ENCODE peak calls at places on chromosome 22, in five cellular contexts. Y, F, L, Z and E are unnamed samples.

GRCh38 chr22:28075260-28075981 is 156.4 kb upstream of the PITPNB start:
- DNase-seq in Y (peak; percentile 29), L (peak; percentile 91), F (no peak), Z (no peak), E (peak; percentile 41)

GRCh38 chr22:21686634-21687393 is 21.0 kb downstream of the PPIL2 start:
- DNase-seq in Y (no peak), Z (no peak), F (peak; percentile 26), L (no peak), E (no peak)

GRCh38 chr22:25497269-25497668 is 67.2 kb upstream of the GRK3 start:
- DNase-seq in Y (no peak), Z (no peak), F (no peak), L (peak; percentile 63), E (no peak)

GRCh38 chr22:40714514-40714966 is 35.3 kb downstream of the MCHR1 start:
- DNase-seq in F (peak; percentile 83), L (peak; percentile 68), Z (no peak), Y (no peak), E (peak; percentile 60)

GRCh38 chr22:48489551-48490512 is 1337.8 kb downstream of the BRD1 start:
- DNase-seq in Y (no peak), Z (no peak), F (peak; percentile 73), L (no peak), E (no peak)

GRCh38 chr22:31933816-31934482 is 10.4 kb upstream of the YWHAH start:
- DNase-seq in F (no peak), L (no peak), Y (no peak), Z (no peak), E (no peak)

GRCh38 chr22:18000441-18001039 is 23.8 kb downstream of the MICAL3 start:
- DNase-seq in Z (no peak), F (peak; percentile 75), L (no peak), Y (peak; percentile 39), E (peak; percentile 9)

GRCh38 chr22:40015346-40015976 is 20.7 kb downstream of the FAM83F start:
- DNase-seq in Y (no peak), Z (no peak), F (no peak), L (no peak), E (no peak)

GRCh38 chr22:27760474-27760873 is 41.1 kb downstream of the MN1 start:
- DNase-seq in F (no peak), Z (no peak), L (no peak), Y (no peak), E (no peak)

GRCh38 chr22:44158766-44159165 is 22.0 kb upstream of the PARVG start:
- DNase-seq in Z (no peak), L (no peak), F (no peak), Y (no peak), E (no peak)

GRCh38 chr22:47918276-47918928 is 1156.0 kb downstream of the TBC1D22A start:
- DNase-seq in L (no peak), F (no peak), Z (no peak), Y (no peak), E (no peak)

GRCh38 chr22:39634530-39635399 is 64.2 kb downstream of the CACNA1I start:
- DNase-seq in L (peak; percentile 92), Z (peak; percentile 80), Y (peak; percentile 63), F (peak; percentile 75), E (peak; percentile 94)

GRCh38 chr22:24285245-24285644 is 14.6 kb downstream of the SPECC1L start:
- DNase-seq in L (peak; percentile 28), Z (peak; percentile 22), Y (no peak), F (no peak), E (no peak)

GRCh38 chr22:32355760-32356159 is 1.9 kb upstream of the RFPL3 start:
- DNase-seq in F (peak; percentile 70), Y (no peak), Z (peak; percentile 48), L (no peak), E (peak; percentile 37)

GRCh38 chr22:20796731-20797130 is 22.8 kb downstream of the SERPIND1 start:
- DNase-seq in Z (no peak), L (no peak), Y (no peak), F (no peak), E (no peak)

GRCh38 chr22:32354360-32355351 is 3.0 kb upstream of the RFPL3 start:
- DNase-seq in F (no peak), L (peak; percentile 67), Y (no peak), Z (peak; percentile 49), E (peak; percentile 49)

GRCh38 chr22:35352214-35353111 is 28.4 kb upstream of the HMOX1 start:
- DNase-seq in Y (peak; percentile 47), Z (no peak), L (no peak), F (peak; percentile 89), E (peak; percentile 19)

GRCh38 chr22:19041403-19042074 is 80.7 kb downstream of the DGCR2 start:
- DNase-seq in Z (no peak), Y (no peak), F (peak; percentile 24), L (no peak), E (no peak)

GRCh38 chr22:33853200-33854097 is 66.8 kb downstream of the LARGE1 start:
- DNase-seq in Y (peak; percentile 77), Z (no peak), L (peak; percentile 77), F (no peak), E (peak; percentile 2)

GRCh38 chr22:23696326-23696851 is 5.6 kb downstream of the RGL4 start:
- DNase-seq in F (no peak), L (peak; percentile 56), Y (no peak), Z (no peak), E (no peak)

GRCh38 chr22:41217553-41218157 is 12.5 kb downstream of the L3MBTL2 start:
- DNase-seq in F (peak; percentile 62), L (peak; percentile 92), Z (no peak), Y (peak; percentile 44), E (no peak)

GRCh38 chr22:41532908-41533825 is 11.1 kb downstream of the POLR3H start:
- DNase-seq in Z (no peak), F (peak; percentile 95), Y (peak; percentile 78), L (peak; percentile 58), E (peak; percentile 58)

GRCh38 chr22:24803064-24803542 is 2.9 kb upstream of the SGSM1 start:
- DNase-seq in F (peak; percentile 95), Z (peak; percentile 70), L (peak; percentile 12), Y (peak; percentile 83), E (peak; percentile 67)

GRCh38 chr22:19579113-19579811 is 55.1 kb upstream of the CLDN5 start:
- DNase-seq in L (no peak), Z (no peak), Y (no peak), F (no peak), E (peak; percentile 35)

GRCh38 chr22:47923011-47923427 is 1160.6 kb downstream of the TBC1D22A start:
- DNase-seq in F (no peak), L (no peak), Y (no peak), Z (no peak), E (no peak)

GRCh38 chr22:35538801-35539321 is 1.8 kb upstream of the RASD2 start:
- DNase-seq in L (no peak), F (peak; percentile 85), Y (peak; percentile 49), Z (peak; percentile 33), E (peak; percentile 64)

GRCh38 chr22:24363243-24363642 is 64.2 kb upstream of the ADORA2A start:
- DNase-seq in F (no peak), Y (no peak), Z (no peak), L (no peak), E (no peak)

GRCh38 chr22:29251265-29251664 is 16.5 kb downstream of the RHBDD3 start:
- DNase-seq in Z (no peak), Y (no peak), L (no peak), F (no peak), E (no peak)

GRCh38 chr22:46971141-46971775 is 208.8 kb downstream of the TBC1D22A start:
- DNase-seq in L (peak; percentile 83), F (peak; percentile 51), Y (no peak), Z (no peak), E (no peak)

GRCh38 chr22:30116362-30117117 is 36.3 kb downstream of the HORMAD2 start:
- DNase-seq in Y (no peak), L (peak; percentile 78), Z (no peak), F (no peak), E (peak; percentile 57)

GRCh38 chr22:11253000-11253511 is 4274.9 kb upstream of the OR11H1 start:
- DNase-seq in Y (no peak), F (no peak), Z (no peak), L (no peak), E (peak; percentile 1)

GRCh38 chr22:24107668-24108067 is 73.6 kb upstream of the SUSD2 start:
- DNase-seq in F (no peak), Y (peak; percentile 56), Z (no peak), L (peak; percentile 90), E (peak; percentile 37)

GRCh38 chr22:39718206-39718605 is 147.7 kb downstream of the CACNA1I start:
- DNase-seq in L (no peak), F (no peak), Z (no peak), Y (peak; percentile 24), E (no peak)

GRCh38 chr22:20446383-20446970 is 8.9 kb upstream of the SCARF2 start:
- DNase-seq in F (no peak), Z (no peak), L (no peak), Y (no peak), E (no peak)

GRCh38 chr22:36863281-36863680 is 2.5 kb downstream of the NCF4 start:
- DNase-seq in Y (no peak), Z (no peak), L (no peak), F (no peak), E (no peak)
- H3K9ac ChIP-seq in Y (peak overlapping the region; percentile 42), Z (no peak overlapping the region), L (no peak overlapping the region), F (no peak overlapping the region), E (no peak overlapping the region)

GRCh38 chr22:45638197-45638596 is 33.4 kb upstream of the ATXN10 start:
- DNase-seq in Y (no peak), F (no peak), Z (no peak), L (no peak), E (no peak)
- H3K27me3 ChIP-seq in Y (no peaks in the 10 kb centered on the region), F (no peaks in the 10 kb centered on the region), Z (no peaks in the 10 kb centered on the region), L (peaks cover 43% of the 10 kb centered on the region), E (no peaks in the 10 kb centered on the region)

GRCh38 chr22:38631724-38632123 is 24.5 kb downstream of the FAM227A start:
- DNase-seq in Z (no peak), F (no peak), Y (no peak), L (no peak), E (no peak)
- H3K9ac ChIP-seq in Z (no peak overlapping the region), F (no peak overlapping the region), Y (no peak overlapping the region), L (no peak overlapping the region), E (no peak overlapping the region)

GRCh38 chr22:49629586-49630447 is 197.9 kb downstream of the BRD1 start:
- DNase-seq in L (no peak), F (no peak), Y (no peak), Z (no peak), E (no peak)

GRCh38 chr22:49633010-49633324 is 194.7 kb downstream of the BRD1 start:
- DNase-seq in Z (no peak), F (no peak), Y (no peak), L (no peak), E (no peak)

GRCh38 chr22:49634006-49634772 is 193.5 kb downstream of the BRD1 start:
- DNase-seq in Y (no peak), Z (no peak), L (no peak), F (no peak), E (no peak)

GRCh38 chr22:49630448-49630946 is 197.2 kb downstream of the BRD1 start:
- DNase-seq in Y (no peak), Z (no peak), L (no peak), F (no peak), E (no peak)

GRCh38 chr22:49632199-49633009 is 195.3 kb downstream of the BRD1 start:
- DNase-seq in L (peak; percentile 28), F (peak; percentile 92), Z (peak; percentile 7), Y (peak; percentile 44), E (peak; percentile 73)
- H3K27me3 ChIP-seq in L (no peaks in the 10 kb centered on the region), F (no peaks in the 10 kb centered on the region), Z (no peaks in the 10 kb centered on the region), Y (no peaks in the 10 kb centered on the region), E (peaks cover 49% of the 10 kb centered on the region)